ENCODE peak calls at places on chromosome 22, in eight cellular contexts. K is endothelial cell; S is lower leg skin; I is CD8-positive, alpha-beta T cell; U is body of pancreas; P is brain microvascular endothelial cell; X is endothelial cell of umbilical vein; A is HFF-Myc. C is an unnamed sample.

GRCh38 chr22:49930596-49931412 is 12.4 kb downstream of the CRELD2 start:
- DNase-seq in K (peak), S (peak), I (peak), U (peak), A (peak), P (peak), X (peak), C (peak)

GRCh38 chr22:23369054-23369685 is 188.9 kb downstream of the BCR start:
- DNase-seq in X (no peak), K (no peak), P (no peak), S (peak), I (no peak), U (no peak), A (no peak), C (no peak)

GRCh38 chr22:17563936-17564391 is 666 bp downstream of the SLC25A18 start:
- DNase-seq in X (no peak), U (no peak), P (no peak), K (no peak), A (no peak), I (no peak), S (peak), C (peak)

GRCh38 chr22:22087854-22088657 is 105.5 kb upstream of the TOP3B start:
- DNase-seq in A (no peak), U (no peak), S (no peak), K (no peak), X (no peak), I (no peak), P (no peak), C (no peak)

GRCh38 chr22:44931077-44931540 is 78.7 kb downstream of the PHF21B start:
- DNase-seq in X (no peak), S (no peak), I (no peak), A (peak), P (no peak), K (no peak), U (no peak), C (peak)

GRCh38 chr22:49427941-49428340 is 399.7 kb downstream of the BRD1 start:
- DNase-seq in S (no peak), A (no peak), K (no peak), I (no peak), P (no peak), U (no peak), X (no peak), C (no peak)

GRCh38 chr22:22943521-22944267 is 56.1 kb downstream of the IGLL5 start:
- DNase-seq in S (no peak), A (no peak), P (no peak), X (no peak), U (no peak), K (peak), I (no peak), C (no peak)

GRCh38 chr22:49735411-49736311 is 92.0 kb downstream of the BRD1 start:
- DNase-seq in I (no peak), S (no peak), A (no peak), K (peak), U (no peak), P (no peak), X (peak), C (peak)

GRCh38 chr22:49534386-49534785 is 293.3 kb downstream of the BRD1 start:
- DNase-seq in K (no peak), I (no peak), P (no peak), A (no peak), S (no peak), U (no peak), X (no peak), C (no peak)

GRCh38 chr22:28051787-28052356 is 132.8 kb upstream of the PITPNB start:
- DNase-seq in S (peak), X (peak), P (peak), U (peak), K (peak), A (no peak), I (no peak), C (peak)

GRCh38 chr22:26681395-26681821 is 24.0 kb downstream of the MIAT start:
- DNase-seq in A (no peak), I (no peak), X (peak), K (peak), S (no peak), U (no peak), P (peak), C (peak)

GRCh38 chr22:24059121-24059520 is 48.0 kb downstream of the CABIN1 start:
- DNase-seq in S (peak), U (no peak), X (peak), I (no peak), A (peak), K (no peak), P (peak), C (peak)

GRCh38 chr22:23147632-23148387 is 2.5 kb downstream of the RAB36 start:
- DNase-seq in I (no peak), X (peak), K (no peak), P (peak), U (peak), S (peak), A (no peak), C (peak)

GRCh38 chr22:17483670-17484372 is 79.5 kb upstream of the SLC25A18 start:
- DNase-seq in K (no peak), A (no peak), X (no peak), P (no peak), I (no peak), S (no peak), U (no peak), C (no peak)

GRCh38 chr22:20966883-20967696 is at the start of gene AIFM3:
- DNase-seq in I (no peak), U (no peak), K (no peak), X (no peak), S (no peak), P (no peak), A (no peak), C (no peak)

GRCh38 chr22:39348909-39349505 is 784 bp upstream of the SYNGR1 start:
- DNase-seq in K (no peak), U (no peak), A (no peak), I (peak), S (no peak), X (no peak), P (no peak), C (no peak)

GRCh38 chr22:23386822-23387580 is 193.1 kb downstream of the IGLL1 start:
- DNase-seq in P (no peak), S (no peak), A (no peak), I (no peak), K (no peak), U (no peak), X (no peak), C (no peak)

GRCh38 chr22:23913306-23913660 is 19.1 kb downstream of the MIF start:
- DNase-seq in X (no peak), I (no peak), U (no peak), P (no peak), A (no peak), K (no peak), S (no peak), C (no peak)

GRCh38 chr22:17888855-17889254 is 114.6 kb upstream of the BID start:
- DNase-seq in A (no peak), I (peak), U (no peak), X (peak), K (peak), S (no peak), P (peak), C (peak)

GRCh38 chr22:24875862-24876506 is 70.0 kb downstream of the SGSM1 start:
- DNase-seq in K (peak), I (no peak), P (no peak), A (no peak), X (peak), U (no peak), S (no peak), C (peak)

GRCh38 chr22:30890689-30891442 is 77.7 kb downstream of the MORC2 start:
- DNase-seq in K (peak), I (peak), A (peak), U (peak), S (no peak), P (peak), X (peak), C (peak)

GRCh38 chr22:31230871-31231621 is 18.9 kb downstream of the LIMK2 start:
- DNase-seq in A (no peak), K (peak), U (peak), I (peak), P (peak), X (peak), S (peak), C (peak)

GRCh38 chr22:25347752-25348102 is 128.3 kb downstream of the CRYBB2 start:
- DNase-seq in I (no peak), K (no peak), U (no peak), P (no peak), A (no peak), X (peak), S (no peak), C (peak)

GRCh38 chr22:33717694-33718396 is 202.4 kb downstream of the LARGE1 start:
- DNase-seq in S (no peak), I (no peak), A (no peak), X (no peak), P (no peak), U (no peak), K (no peak), C (no peak)

GRCh38 chr22:31579835-31580242 is 82.2 kb downstream of the PISD start:
- DNase-seq in S (no peak), I (no peak), A (no peak), K (no peak), X (no peak), P (no peak), U (no peak), C (no peak)

GRCh38 chr22:39705386-39705785 is 134.8 kb downstream of the CACNA1I start:
- DNase-seq in X (no peak), K (no peak), A (no peak), U (no peak), I (no peak), P (no peak), S (no peak), C (no peak)

GRCh38 chr22:27752771-27753170 is 48.8 kb downstream of the MN1 start:
- DNase-seq in I (no peak), A (no peak), P (peak), U (no peak), K (no peak), S (peak), X (no peak), C (peak)

GRCh38 chr22:31954535-31955326 is 10.4 kb downstream of the YWHAH start:
- DNase-seq in P (no peak), K (no peak), I (no peak), A (no peak), U (no peak), S (peak), X (no peak), C (no peak)

GRCh38 chr22:27194096-27194748 is 536.8 kb downstream of the MIAT start:
- DNase-seq in P (no peak), S (no peak), U (no peak), I (no peak), K (no peak), X (no peak), A (no peak), C (no peak)

GRCh38 chr22:24037851-24038765 is 27.0 kb downstream of the CABIN1 start:
- DNase-seq in X (no peak), P (no peak), I (peak), K (no peak), S (no peak), A (no peak), U (no peak), C (no peak)

GRCh38 chr22:31637938-31638618 is 23.9 kb downstream of the PISD start:
- DNase-seq in P (peak), K (no peak), U (no peak), X (peak), S (no peak), A (no peak), I (no peak), C (no peak)

GRCh38 chr22:27129266-27129665 is 471.9 kb downstream of the MIAT start:
- DNase-seq in A (no peak), S (no peak), I (no peak), U (no peak), K (no peak), X (peak), P (peak), C (peak)

GRCh38 chr22:40415531-40416266 is 45.3 kb downstream of the SGSM3 start:
- DNase-seq in U (no peak), K (no peak), P (no peak), X (peak), S (no peak), A (no peak), I (no peak), C (peak)

DNA sequence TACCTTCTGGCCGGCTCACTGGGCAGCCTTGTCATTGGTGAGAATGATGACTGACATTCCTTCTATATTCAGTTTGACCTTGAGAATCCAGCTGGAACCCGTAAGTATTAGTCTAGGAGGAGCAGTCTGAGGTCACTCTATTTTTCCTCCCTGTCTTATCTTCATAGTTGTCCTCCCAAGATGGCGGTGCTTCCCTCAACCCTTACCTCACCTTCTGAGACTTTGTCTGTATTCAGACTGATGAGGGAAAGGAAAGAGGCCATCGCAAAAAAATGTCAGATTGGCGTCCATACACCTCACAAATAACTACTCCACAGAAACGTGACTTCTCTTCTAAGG is 6.0 kb downstream of the KREMEN1 start:
- DNase-seq in I (no peak), X (no peak), P (no peak), S (no peak), U (no peak), K (no peak), A (no peak), C (no peak)
- TF ChIP-seq CTCF in I (no peak), X (no peak), P (no peak), S (no peak), U (no peak), K (no peak), A (no peak), C (no peak)

GRCh38 chr22:47854226-47854625 is 1091.8 kb downstream of the TBC1D22A start:
- DNase-seq in X (no peak), I (no peak), S (no peak), K (no peak), U (no peak), A (no peak), P (no peak), C (peak)
- TF ChIP-seq CTCF in X (no peak), I (no peak), S (no peak), K (no peak), U (no peak), A (no peak), P (no peak), C (no peak)

GRCh38 chr22:19422440-19423301 is 8.9 kb downstream of the HIRA start:
- DNase-seq in P (no peak), K (no peak), A (no peak), U (no peak), X (no peak), I (no peak), S (no peak), C (peak)

GRCh38 chr22:19419464-19420178 is 11.9 kb downstream of the HIRA start:
- DNase-seq in A (no peak), I (peak), P (no peak), X (no peak), K (no peak), U (no peak), S (no peak), C (peak)

GRCh38 chr22:19423906-19424500 is 7.5 kb downstream of the HIRA start:
- DNase-seq in P (no peak), I (no peak), A (no peak), K (no peak), X (no peak), S (no peak), U (no peak), C (no peak)

GRCh38 chr22:19419086-19419463 is 12.5 kb downstream of the HIRA start:
- DNase-seq in I (no peak), X (no peak), P (no peak), K (no peak), U (no peak), S (no peak), A (no peak), C (no peak)

GRCh38 chr22:19420321-19420720 is 11.2 kb downstream of the HIRA start:
- DNase-seq in K (no peak), S (no peak), X (no peak), P (no peak), U (no peak), A (no peak), I (no peak), C (no peak)
- TF ChIP-seq CTCF in K (no peak), S (no peak), X (no peak), P (no peak), U (no peak), A (no peak), I (no peak), C (no peak)

DNA sequence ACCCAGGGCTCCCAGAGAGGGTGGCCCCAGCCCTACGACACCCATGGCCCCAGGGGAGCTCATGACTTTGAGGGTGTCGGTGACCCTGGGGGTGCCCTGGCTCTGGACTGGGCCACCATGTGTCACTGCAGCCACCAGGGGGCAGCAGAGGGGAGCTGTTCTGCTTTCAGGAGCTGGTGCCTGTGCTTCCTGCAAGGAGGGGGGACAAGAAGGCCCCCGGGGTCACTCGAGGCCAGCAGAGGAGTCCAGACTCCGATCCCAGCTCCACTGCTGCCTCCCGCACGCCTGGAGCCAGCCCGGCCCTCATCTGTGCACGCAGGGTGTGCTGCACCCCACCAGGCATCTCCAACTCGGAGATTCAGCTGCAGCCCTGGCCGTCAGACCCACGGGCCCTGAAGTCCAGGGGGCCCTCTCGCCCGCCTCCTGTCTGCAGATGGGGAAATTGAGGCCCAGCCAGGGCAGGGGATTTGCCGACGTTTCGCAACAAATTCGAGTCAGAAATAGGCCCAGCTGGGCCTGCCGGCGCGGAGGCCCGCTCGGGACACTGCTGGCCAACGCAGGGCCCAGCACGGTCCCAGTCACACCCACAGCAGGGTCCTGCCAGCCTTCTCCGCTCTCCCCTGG is 29.5 kb upstream of the WNT7B start:
- DNase-seq in K (peak), P (peak), I (peak), A (peak), U (peak), X (peak), S (peak), C (peak)
- TF ChIP-seq CTCF in K (peak), P (peak), I (peak), A (peak), U (peak), X (peak), S (no peak), C (peak)

GRCh38 chr22:41672780-41673509 is 15.7 kb downstream of the SNU13 start:
- DNase-seq in A (no peak), P (no peak), U (no peak), I (no peak), X (no peak), S (no peak), K (no peak), C (peak)
- TF ChIP-seq CTCF in A (peak), P (peak), U (peak), I (no peak), X (peak), S (no peak), K (no peak), C (peak)

GRCh38 chr22:43197271-43197941 is 10.5 kb upstream of the TTLL12 start:
- DNase-seq in S (no peak), P (no peak), X (no peak), A (no peak), I (no peak), U (no peak), K (no peak), C (no peak)
- TF ChIP-seq CTCF in S (no peak), P (no peak), X (no peak), A (no peak), I (no peak), U (no peak), K (no peak), C (no peak)

GRCh38 chr22:19610518-19611253 is 86.5 kb upstream of the CLDN5 start:
- DNase-seq in X (no peak), A (no peak), S (no peak), I (no peak), P (no peak), K (no peak), U (no peak), C (no peak)

GRCh38 chr22:19615001-19615461 is 90.8 kb upstream of the CLDN5 start:
- DNase-seq in K (no peak), A (no peak), P (no peak), I (no peak), U (no peak), S (no peak), X (no peak), C (no peak)

GRCh38 chr22:19612866-19613572 is 88.8 kb upstream of the CLDN5 start:
- DNase-seq in S (no peak), P (no peak), A (no peak), I (no peak), U (no peak), X (no peak), K (no peak), C (no peak)

GRCh38 chr22:19614546-19614884 is 90.3 kb upstream of the CLDN5 start:
- DNase-seq in A (no peak), S (no peak), P (no peak), U (no peak), I (no peak), X (no peak), K (no peak), C (no peak)

GRCh38 chr22:19611590-19611989 is 87.4 kb upstream of the CLDN5 start:
- DNase-seq in K (no peak), A (no peak), S (no peak), X (no peak), P (no peak), I (no peak), U (no peak), C (no peak)
- TF ChIP-seq CTCF in K (no peak), A (no peak), S (no peak), X (no peak), P (no peak), I (no peak), U (no peak), C (no peak)

DNA sequence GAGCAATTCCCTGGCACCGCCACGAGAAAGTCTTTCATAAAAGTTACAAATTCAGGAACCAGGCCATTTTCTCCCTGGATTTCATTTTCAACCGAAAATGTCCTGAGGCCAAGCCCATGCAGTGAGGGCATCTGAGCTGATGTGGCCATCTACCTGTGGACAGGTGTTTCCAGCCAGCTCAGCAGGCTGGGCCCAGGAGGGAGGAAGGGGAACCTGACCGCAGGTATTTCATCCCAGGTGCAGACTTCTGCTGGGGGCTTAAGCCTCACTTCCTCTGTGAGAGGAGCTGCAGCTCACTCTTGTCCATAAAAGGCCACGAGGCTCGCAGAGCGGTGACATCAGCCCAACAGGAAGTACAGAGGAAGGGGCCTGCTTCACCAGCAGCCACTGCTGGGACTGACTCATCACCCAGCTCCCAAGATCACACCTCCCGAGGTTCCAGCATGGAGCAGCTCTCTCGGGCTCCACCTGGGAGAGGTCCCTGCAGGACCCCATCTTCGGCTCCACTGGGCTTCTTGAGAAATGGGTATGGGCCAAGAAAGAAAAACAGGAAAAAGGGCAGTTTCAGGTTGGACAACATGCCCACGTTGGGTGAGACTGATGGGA is 56.4 kb downstream of the MYH9 start:
- DNase-seq in P (peak), I (peak), K (peak), S (peak), X (peak), A (peak), U (peak), C (peak)
- TF ChIP-seq CTCF in P (no peak), I (no peak), K (no peak), S (no peak), X (no peak), A (no peak), U (no peak), C (no peak)

GRCh38 chr22:38230108-38230825 is 28.5 kb downstream of the MAFF start:
- DNase-seq in P (no peak), X (peak), I (peak), U (peak), S (peak), K (peak), A (peak), C (peak)
- TF ChIP-seq CTCF in P (peak), X (peak), I (peak), U (peak), S (no peak), K (peak), A (peak), C (peak)

DNA sequence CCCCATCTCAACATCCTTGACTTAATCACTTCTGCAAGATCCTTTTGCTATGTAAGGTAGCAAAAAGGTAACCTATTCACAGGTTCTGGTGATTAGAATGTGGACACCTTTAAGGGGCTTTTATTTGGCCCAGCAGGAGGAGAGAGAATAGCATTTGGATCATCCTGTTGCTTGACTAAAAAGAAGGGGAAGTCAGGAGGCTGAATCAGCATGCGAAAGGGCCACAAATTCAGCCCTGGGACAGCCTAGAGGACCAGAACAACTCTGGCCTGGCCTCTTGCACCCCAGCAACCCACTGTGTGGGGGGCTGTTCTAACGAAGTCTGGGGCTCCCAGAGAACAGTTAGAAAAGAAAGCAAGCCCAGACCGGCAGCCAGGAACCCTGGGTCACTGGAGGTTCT is 3.2 kb upstream of the HMOX1 start:
- DNase-seq in A (no peak), U (no peak), S (no peak), I (no peak), K (no peak), P (no peak), X (no peak), C (no peak)
- TF ChIP-seq CTCF in A (no peak), U (no peak), S (no peak), I (no peak), K (no peak), P (no peak), X (no peak), C (no peak)

C was measured in fibroblast of villous mesenchyme.